ENCODE peak calls at places on chromosomes 5 and 9, in eight cellular contexts. V is body of pancreas; Q is CD8-positive, alpha-beta T cell; M is left ventricle myocardium inferior; I is ovary; R is MM.1S; W is GM23248; Z is A549. E is an unnamed sample.

GRCh38 chr5:179303801-179304200 is 41.5 kb downstream of the ADAMTS2 start:
- DNase-seq in V (no peak), Z (no peak), M (no peak), Q (no peak), I (no peak), R (no peak), W (no peak), E (no peak)

GRCh38 chr9:738209-738915 is 103.1 kb upstream of the DMRT1 start:
- DNase-seq in I (peak; percentile 29), W (peak; percentile 97), V (peak; percentile 41), M (peak; percentile 71), Q (no peak), R (no peak), Z (peak; percentile 79), E (peak; percentile 98)

GRCh38 chr9:127981559-127982121 is 851 bp upstream of the EEIG1 start:
- DNase-seq in Z (no peak), I (no peak), W (no peak), Q (no peak), R (no peak), V (no peak), M (no peak), E (no peak)

GRCh38 chr5:173663810-173664526 is 47.5 kb upstream of the BOD1 start:
- DNase-seq in V (peak; percentile 64), R (no peak), W (peak; percentile 24), M (peak; percentile 35), Q (no peak), Z (peak; percentile 21), I (no peak), E (no peak)

GRCh38 chr5:129460951-129461815 is 1.1 kb downstream of the ADAMTS19 start:
- DNase-seq in W (peak; percentile 6), R (peak; percentile 56), Z (peak; percentile 23), V (peak; percentile 55), I (peak; percentile 10), M (peak; percentile 23), Q (no peak), E (peak; percentile 18)

GRCh38 chr5:24630925-24631324 is 13.9 kb downstream of the CDH10 start:
- DNase-seq in M (no peak), V (no peak), Z (no peak), Q (no peak), W (no peak), R (no peak), I (no peak), E (no peak)

GRCh38 chr5:9761706-9762105 is 131.6 kb upstream of the TAS2R1 start:
- DNase-seq in Z (no peak), W (no peak), R (no peak), I (no peak), V (no peak), Q (no peak), M (no peak), E (peak; percentile 10)

GRCh38 chr9:129548571-129549135 is 72.2 kb downstream of the C9orf50 start:
- DNase-seq in M (peak; percentile 62), V (peak; percentile 25), Q (no peak), R (no peak), Z (no peak), W (peak; percentile 40), I (peak; percentile 64), E (no peak)

GRCh38 chr9:23160952-23161469 is 665.0 kb downstream of the ELAVL2 start:
- DNase-seq in W (no peak), M (no peak), V (no peak), I (no peak), Q (no peak), Z (no peak), R (no peak), E (no peak)

GRCh38 chr5:132268698-132269551 is 11.4 kb downstream of the PDLIM4 start:
- DNase-seq in V (no peak), Q (no peak), W (peak; percentile 79), R (no peak), I (no peak), M (no peak), Z (no peak), E (peak; percentile 48)

GRCh38 chr9:113536483-113537226 is 73.1 kb downstream of the RGS3 start:
- DNase-seq in R (no peak), M (peak; percentile 86), Z (no peak), Q (no peak), W (no peak), V (peak; percentile 40), I (peak; percentile 68), E (peak; percentile 4)

GRCh38 chr5:112411903-112412302 is 7.2 kb downstream of the EPB41L4A start:
- DNase-seq in I (no peak), Z (no peak), Q (no peak), V (no peak), W (no peak), R (no peak), M (no peak), E (no peak)

GRCh38 chr5:23631283-23632045 is 124.1 kb downstream of the PRDM9 start:
- DNase-seq in R (no peak), V (peak; percentile 12), W (peak; percentile 49), Z (peak; percentile 70), Q (no peak), I (no peak), M (no peak), E (no peak)

GRCh38 chr5:181044662-181045305 is 4.7 kb downstream of the BTNL9 start:
- DNase-seq in M (peak; percentile 53), R (no peak), V (no peak), I (no peak), Z (no peak), W (peak; percentile 29), Q (no peak), E (no peak)

GRCh38 chr5:95194856-95195255 is 90.0 kb downstream of the MCTP1 start:
- DNase-seq in Q (no peak), V (no peak), I (no peak), Z (no peak), R (no peak), M (no peak), W (no peak), E (no peak)

GRCh38 chr5:122420126-122420525 is 108.1 kb downstream of the SNCAIP start:
- DNase-seq in R (no peak), Q (no peak), I (no peak), M (no peak), Z (no peak), V (no peak), W (no peak), E (no peak)

GRCh38 chr5:22411950-22412349 is 441.2 kb downstream of the CDH12 start:
- DNase-seq in M (no peak), R (no peak), V (no peak), Q (no peak), W (no peak), I (no peak), Z (no peak), E (no peak)

GRCh38 chr5:154513669-154514084 is 35.6 kb upstream of the HAND1 start:
- DNase-seq in R (peak; percentile 36), V (no peak), W (peak; percentile 47), Q (no peak), I (no peak), Z (no peak), M (no peak), E (peak; percentile 38)

GRCh38 chr9:21392270-21392669 is 7.1 kb upstream of the IFNA2 start:
- DNase-seq in Q (no peak), I (no peak), W (peak; percentile 47), V (no peak), M (no peak), Z (peak; percentile 83), R (no peak), E (no peak)

GRCh38 chr5:1823381-1824034 is 22.3 kb downstream of the NDUFS6 start:
- DNase-seq in Z (no peak), W (no peak), M (no peak), Q (no peak), R (no peak), I (no peak), V (no peak), E (no peak)

GRCh38 chr5:153629496-153629895 is 139.0 kb downstream of the GRIA1 start:
- DNase-seq in R (no peak), Q (no peak), M (no peak), I (no peak), V (no peak), Z (no peak), W (no peak), E (no peak)

GRCh38 chr9:123107639-123108285 is 74.3 kb downstream of the GPR21 start:
- DNase-seq in Q (no peak), V (no peak), R (no peak), M (no peak), W (no peak), I (no peak), Z (no peak), E (no peak)

GRCh38 chr5:148806520-148806931 is 19.9 kb upstream of the ADRB2 start:
- DNase-seq in Z (no peak), R (no peak), I (no peak), V (no peak), Q (no peak), M (no peak), W (no peak), E (no peak)
- H3K4me1 ChIP-seq in Z (peaks cover 3% of the 10 kb centered on the region), R (peaks cover 24% of the 10 kb centered on the region), I (no peaks in the 10 kb centered on the region), V (no peaks in the 10 kb centered on the region), Q (peaks cover 19% of the 10 kb centered on the region), M (peaks cover 52% of the 10 kb centered on the region), W (peaks cover 10% of the 10 kb centered on the region), E (peaks cover 9% of the 10 kb centered on the region)

DNA sequence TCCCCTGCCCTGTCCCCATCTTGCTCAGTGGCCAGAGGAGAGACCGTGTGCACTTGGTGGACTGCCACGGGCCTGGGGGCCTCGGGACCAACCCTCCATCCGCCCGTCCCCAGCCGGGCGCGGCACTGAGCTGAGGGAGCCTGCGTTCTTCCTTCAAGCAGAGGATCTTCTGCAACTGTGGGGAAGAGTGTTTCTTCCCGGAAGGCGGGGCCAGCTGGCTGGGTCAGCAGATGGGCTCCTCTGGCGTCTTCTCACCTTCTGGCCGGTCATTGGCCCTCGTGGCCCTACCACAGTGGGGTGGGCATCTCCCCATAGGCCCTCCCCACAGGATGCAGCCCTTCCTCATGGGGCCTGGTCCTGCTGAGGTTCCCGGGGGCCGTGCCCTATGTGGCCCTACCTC is 17.4 kb downstream of the RXRA start:
- DNase-seq in Q (no peak), W (no peak), I (no peak), Z (no peak), R (no peak), V (peak; percentile 60), M (peak; percentile 60), E (no peak)
- H3K4me1 ChIP-seq in Q (peaks cover 15% of the 10 kb centered on the region), W (no peaks in the 10 kb centered on the region), I (peaks cover 72% of the 10 kb centered on the region), Z (no peaks in the 10 kb centered on the region), R (no peaks in the 10 kb centered on the region), V (peaks cover 90% of the 10 kb centered on the region), M (peaks cover 100% of the 10 kb centered on the region), E (peaks cover 18% of the 10 kb centered on the region)

DNA sequence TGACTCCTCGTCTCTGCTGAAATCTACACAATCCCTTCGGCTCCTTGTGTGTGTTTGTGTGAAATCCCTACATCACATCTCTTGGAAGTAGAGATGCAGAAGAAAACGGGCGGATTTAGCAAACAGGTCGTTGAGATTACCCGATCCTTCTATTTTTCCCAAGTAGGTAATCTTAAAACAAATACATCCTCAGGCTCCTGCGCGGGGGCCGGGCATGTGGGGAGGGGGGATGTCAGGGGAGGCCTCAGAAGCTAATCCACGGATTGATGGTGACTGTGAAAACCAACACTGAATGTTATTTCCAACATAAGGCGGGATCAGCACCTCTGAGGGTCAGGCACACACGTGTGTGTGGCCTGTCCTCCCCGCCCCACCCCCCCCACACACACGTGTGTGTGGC is 137.8 kb downstream of the ROR2 start:
- DNase-seq in M (no peak), W (no peak), Q (no peak), V (no peak), I (no peak), Z (no peak), R (no peak), E (no peak)
- H3K4me1 ChIP-seq in M (no peaks in the 10 kb centered on the region), W (peaks cover 15% of the 10 kb centered on the region), Q (no peaks in the 10 kb centered on the region), V (peaks cover 1% of the 10 kb centered on the region), I (peaks cover 9% of the 10 kb centered on the region), Z (no peaks in the 10 kb centered on the region), R (no peaks in the 10 kb centered on the region), E (peaks cover 12% of the 10 kb centered on the region)

GRCh38 chr9:137276757-137277328 is 683 bp upstream of the TOR4A start:
- DNase-seq in W (peak; percentile 63), M (peak; percentile 89), R (no peak), I (peak; percentile 91), Q (no peak), Z (peak; percentile 79), V (peak; percentile 74), E (peak; percentile 12)
- H3K4me1 ChIP-seq in W (peaks cover 8% of the 10 kb centered on the region), M (peaks cover 92% of the 10 kb centered on the region), R (peaks cover 3% of the 10 kb centered on the region), I (peaks cover 12% of the 10 kb centered on the region), Q (peaks cover 27% of the 10 kb centered on the region), Z (peaks cover 33% of the 10 kb centered on the region), V (peaks cover 36% of the 10 kb centered on the region), E (peaks cover 32% of the 10 kb centered on the region)

E was measured in astrocyte.